ENCODE peak calls at places on chromosomes 12 and 14, in four cellular contexts. One of them, this sample, is unnamed.

GRCh38 chr12:57299514-57300016 is 48.6 kb upstream of the STAC3 start:
- DNase-seq in kidney epithelial cell: no peak
- DNase-seq in left lung: no peak
- DNase-seq in lower leg skin: no peak
- DNase-seq in this sample: no peak

GRCh38 chr12:113271466-113271852 is 50.2 kb downstream of the TPCN1 start:
- DNase-seq in kidney epithelial cell: no peak
- DNase-seq in left lung: no peak
- DNase-seq in lower leg skin: no peak
- DNase-seq in this sample: no peak

GRCh38 chr14:34711169-34711568 is 3.2 kb downstream of the CFL2 start:
- DNase-seq in kidney epithelial cell: no peak
- DNase-seq in left lung: no peak
- DNase-seq in lower leg skin: no peak
- DNase-seq in this sample: no peak

GRCh38 chr12:57626111-57626928 is 6.7 kb downstream of the B4GALNT1 start:
- DNase-seq in kidney epithelial cell: no peak
- DNase-seq in left lung: no peak
- DNase-seq in lower leg skin: peak
- DNase-seq in this sample: no peak

GRCh38 chr12:88650715-88651114 is 70.4 kb upstream of the KITLG start:
- DNase-seq in kidney epithelial cell: peak
- DNase-seq in left lung: no peak
- DNase-seq in lower leg skin: no peak
- DNase-seq in this sample: no peak

GRCh38 chr14:32939254-32940065 is 781 bp downstream of the NPAS3 start:
- DNase-seq in kidney epithelial cell: no peak
- DNase-seq in left lung: peak
- DNase-seq in lower leg skin: peak
- DNase-seq in this sample: no peak

GRCh38 chr12:62631531-62632520 is 165.2 kb downstream of the MON2 start:
- DNase-seq in kidney epithelial cell: no peak
- DNase-seq in left lung: peak
- DNase-seq in lower leg skin: peak
- DNase-seq in this sample: no peak

GRCh38 chr12:4763549-4763948 is 43.3 kb downstream of the GALNT8 start:
- DNase-seq in kidney epithelial cell: no peak
- DNase-seq in left lung: no peak
- DNase-seq in lower leg skin: no peak
- DNase-seq in this sample: no peak

GRCh38 chr12:108801736-108802665 is 55.4 kb downstream of the SSH1 start:
- DNase-seq in kidney epithelial cell: peak
- DNase-seq in left lung: no peak
- DNase-seq in lower leg skin: peak
- DNase-seq in this sample: peak

GRCh38 chr12:11347810-11348209 is 37.6 kb upstream of the PRB4 start:
- DNase-seq in kidney epithelial cell: no peak
- DNase-seq in left lung: no peak
- DNase-seq in lower leg skin: no peak
- DNase-seq in this sample: no peak
- TF ChIP-seq CTCF in kidney epithelial cell: no peak
- TF ChIP-seq CTCF in left lung: no peak
- TF ChIP-seq CTCF in lower leg skin: no peak
- TF ChIP-seq CTCF in this sample: peak

GRCh38 chr14:94321421-94322271 is 1.5 kb downstream of the SERPINA6 start:
- DNase-seq in kidney epithelial cell: no peak
- DNase-seq in left lung: no peak
- DNase-seq in lower leg skin: no peak
- DNase-seq in this sample: no peak
- H3K4me3 ChIP-seq in kidney epithelial cell: no peak
- H3K4me3 ChIP-seq in left lung: no peak
- H3K4me3 ChIP-seq in lower leg skin: no peak
- H3K4me3 ChIP-seq in this sample: no peak

DNA sequence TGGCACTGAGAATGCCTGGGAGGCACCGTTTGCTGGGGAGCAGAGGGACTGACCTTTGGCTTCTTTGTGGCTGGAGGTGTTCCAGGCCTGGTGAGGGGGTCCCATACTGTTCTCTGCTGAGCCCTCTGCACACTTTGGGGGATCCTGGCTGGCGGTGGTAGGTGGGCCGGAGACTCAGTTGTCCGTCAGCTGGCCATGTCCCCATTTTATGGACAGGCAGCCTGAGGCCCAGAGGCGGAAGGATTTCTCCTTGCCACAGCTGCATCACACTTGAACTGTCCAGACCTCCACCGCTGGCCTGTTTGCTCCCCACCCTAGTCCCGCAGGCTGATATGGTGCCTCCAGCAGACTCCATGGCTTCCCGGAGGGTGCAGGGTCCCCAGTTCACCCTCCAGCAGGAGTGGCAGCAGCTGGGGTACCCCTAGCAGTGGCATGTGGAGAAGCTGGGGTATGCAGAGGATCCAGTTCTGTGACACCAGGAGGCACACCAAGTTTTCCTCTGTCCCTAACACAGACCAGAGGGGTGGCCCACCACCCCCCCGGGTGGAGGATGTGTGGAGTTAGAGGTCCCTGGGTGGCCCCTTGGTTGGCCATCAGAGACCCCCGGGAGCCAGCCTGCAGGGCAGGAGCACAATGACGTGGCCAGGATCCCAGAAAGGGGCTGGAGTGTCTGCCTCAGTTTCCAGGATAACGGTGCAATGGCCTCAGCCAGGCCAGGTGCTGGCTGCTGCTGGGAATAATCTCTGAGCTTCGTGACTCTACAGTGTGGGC is 14.8 kb downstream of the SLC25A29 start:
- DNase-seq in kidney epithelial cell: no peak
- DNase-seq in left lung: peak
- DNase-seq in lower leg skin: peak
- DNase-seq in this sample: no peak
- TF ChIP-seq CTCF in kidney epithelial cell: no peak
- TF ChIP-seq CTCF in left lung: no peak
- TF ChIP-seq CTCF in lower leg skin: no peak
- TF ChIP-seq CTCF in this sample: no peak

GRCh38 chr14:54564071-54564798 is 2.7 kb upstream of the SAMD4A start:
- DNase-seq in kidney epithelial cell: no peak
- DNase-seq in left lung: no peak
- DNase-seq in lower leg skin: no peak
- DNase-seq in this sample: no peak
- H3K4me3 ChIP-seq in kidney epithelial cell: peak
- H3K4me3 ChIP-seq in left lung: peak
- H3K4me3 ChIP-seq in lower leg skin: no peak
- H3K4me3 ChIP-seq in this sample: peak

GRCh38 chr12:26122681-26123481 is 2.0 kb downstream of the BHLHE41 start:
- DNase-seq in kidney epithelial cell: peak
- DNase-seq in left lung: peak
- DNase-seq in lower leg skin: peak
- DNase-seq in this sample: no peak
- TF ChIP-seq CTCF in kidney epithelial cell: peak
- TF ChIP-seq CTCF in left lung: no peak
- TF ChIP-seq CTCF in lower leg skin: no peak
- TF ChIP-seq CTCF in this sample: peak

GRCh38 chr12:51358496-51358895 is 12.0 kb upstream of the CELA1 start:
- DNase-seq in kidney epithelial cell: no peak
- DNase-seq in left lung: no peak
- DNase-seq in lower leg skin: no peak
- DNase-seq in this sample: no peak

GRCh38 chr12:51359851-51360250 is 13.4 kb upstream of the CELA1 start:
- DNase-seq in kidney epithelial cell: no peak
- DNase-seq in left lung: no peak
- DNase-seq in lower leg skin: no peak
- DNase-seq in this sample: no peak

GRCh38 chr12:51360315-51360714 is 13.8 kb upstream of the CELA1 start:
- DNase-seq in kidney epithelial cell: no peak
- DNase-seq in left lung: no peak
- DNase-seq in lower leg skin: no peak
- DNase-seq in this sample: no peak

GRCh38 chr12:51361419-51362016 is 15.0 kb upstream of the CELA1 start:
- DNase-seq in kidney epithelial cell: no peak
- DNase-seq in left lung: no peak
- DNase-seq in lower leg skin: no peak
- DNase-seq in this sample: no peak

DNA sequence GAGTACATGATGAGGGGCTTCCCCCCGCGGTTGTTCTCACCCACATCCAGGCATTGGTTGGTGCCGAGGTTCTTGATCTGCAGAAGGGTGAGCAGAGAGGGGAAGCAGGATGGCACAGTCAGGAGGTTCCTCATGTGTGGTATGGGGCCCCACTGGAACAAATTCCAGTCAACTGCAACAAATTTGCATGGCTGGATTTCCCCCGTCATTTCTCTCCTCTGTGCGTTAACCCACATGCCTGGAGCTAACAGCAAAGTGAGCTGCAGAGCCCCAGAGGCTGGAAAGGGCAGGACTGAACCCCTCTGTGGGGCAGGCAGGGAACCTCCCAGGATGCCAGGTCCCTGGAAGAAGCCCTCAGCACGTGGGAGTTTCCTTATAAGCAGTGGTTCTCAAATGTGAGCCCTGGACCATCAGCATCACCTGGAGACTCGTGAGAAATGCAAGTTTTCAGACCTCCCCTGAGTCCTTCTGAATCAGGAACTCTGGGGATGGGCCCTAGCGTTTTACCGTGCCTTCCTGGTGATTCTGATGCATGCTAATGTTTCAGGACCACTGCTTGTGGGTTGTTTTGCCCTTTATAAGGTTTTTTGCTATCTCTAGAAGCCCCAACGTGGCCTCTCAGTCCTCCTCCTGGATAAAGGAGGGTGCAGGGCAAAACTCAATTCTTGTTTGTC is 11.0 kb upstream of the CELA1 start:
- DNase-seq in kidney epithelial cell: no peak
- DNase-seq in left lung: no peak
- DNase-seq in lower leg skin: no peak
- DNase-seq in this sample: no peak
- H3K4me3 ChIP-seq in kidney epithelial cell: no peak
- H3K4me3 ChIP-seq in left lung: no peak
- H3K4me3 ChIP-seq in lower leg skin: no peak
- H3K4me3 ChIP-seq in this sample: no peak

GRCh38 chr12:32598688-32599087 is 80.4 kb upstream of the DNM1L start:
- DNase-seq in kidney epithelial cell: no peak
- DNase-seq in left lung: no peak
- DNase-seq in lower leg skin: no peak
- DNase-seq in this sample: no peak

GRCh38 chr12:32595251-32595650 is 83.8 kb upstream of the DNM1L start:
- DNase-seq in kidney epithelial cell: peak
- DNase-seq in left lung: no peak
- DNase-seq in lower leg skin: no peak
- DNase-seq in this sample: no peak

GRCh38 chr12:32596031-32596430 is 83.1 kb upstream of the DNM1L start:
- DNase-seq in kidney epithelial cell: no peak
- DNase-seq in left lung: no peak
- DNase-seq in lower leg skin: no peak
- DNase-seq in this sample: no peak
- TF ChIP-seq CTCF in kidney epithelial cell: no peak
- TF ChIP-seq CTCF in left lung: no peak
- TF ChIP-seq CTCF in lower leg skin: no peak
- TF ChIP-seq CTCF in this sample: no peak